ENCODE peak calls at places on chromosomes 12 and 14, in five cellular contexts. D is IMR-90, I is GM12878, O is K562, R is A549. X is an unnamed sample.

GRCh38 chr12:132078190-132078589 is 65.9 kb downstream of the DDX51 start:
- DNase-seq in D (peak), I (no peak), O (no peak), R (no peak), X (no peak)

GRCh38 chr14:61122862-61123261 is 141.8 kb downstream of the SLC38A6 start:
- DNase-seq in D (no peak), I (no peak), O (no peak), R (no peak), X (no peak)

GRCh38 chr12:4287325-4288290 is 14.0 kb downstream of the CCND2 start:
- DNase-seq in D (no peak), I (no peak), O (no peak), R (no peak), X (no peak)

GRCh38 chr12:54026640-54027441 is 1.4 kb upstream of the HOXC6 start:
- DNase-seq in D (no peak), I (no peak), O (no peak), R (no peak), X (no peak)

GRCh38 chr14:24260026-24260779 is 2.8 kb downstream of the TGM1 start:
- DNase-seq in D (no peak), I (no peak), O (no peak), R (no peak), X (no peak)

GRCh38 chr12:88298761-88299242 is 156.7 kb downstream of the TMTC3 start:
- DNase-seq in D (peak), I (peak), O (no peak), R (peak), X (no peak)

GRCh38 chr14:93725993-93726392 is 62.3 kb downstream of the PRIMA1 start:
- DNase-seq in D (no peak), I (no peak), O (no peak), R (no peak), X (no peak)

GRCh38 chr14:20454359-20454644 is 310 bp downstream of the OSGEP start:
- DNase-seq in D (peak), I (no peak), O (no peak), R (peak), X (no peak)

GRCh38 chr12:70271025-70271424 is 27.8 kb downstream of the CNOT2 start:
- DNase-seq in D (no peak), I (no peak), O (no peak), R (no peak), X (no peak)

GRCh38 chr12:89289720-89290119 is 62.6 kb downstream of the DUSP6 start:
- DNase-seq in D (no peak), I (no peak), O (no peak), R (no peak), X (no peak)

GRCh38 chr14:70924521-70924920 is 17.3 kb downstream of the PCNX1 start:
- DNase-seq in D (no peak), I (no peak), O (no peak), R (no peak), X (no peak)

GRCh38 chr14:73265721-73266046 is 28.4 kb downstream of the PAPLN start:
- DNase-seq in D (no peak), I (no peak), O (no peak), R (no peak), X (no peak)

GRCh38 chr14:56650075-56650474 is 70.5 kb downstream of the TMEM260 start:
- DNase-seq in D (no peak), I (no peak), O (no peak), R (no peak), X (no peak)

GRCh38 chr14:93946506-93947170 is 19.5 kb downstream of the FAM181A start:
- DNase-seq in D (peak), I (no peak), O (no peak), R (no peak), X (no peak)

GRCh38 chr12:45907955-45908354 is 82.4 kb downstream of the SCAF11 start:
- DNase-seq in D (no peak), I (peak), O (no peak), R (no peak), X (no peak)

GRCh38 chr12:100651694-100652093 is 78.2 kb downstream of the GAS2L3 start:
- DNase-seq in D (no peak), I (no peak), O (no peak), R (no peak), X (no peak)
- TF ChIP-seq RAD21 in D (no peak), I (no peak), O (no peak), R (no peak), X (no peak)

GRCh38 chr12:52209321-52209720 is 17.5 kb upstream of the KRT80 start:
- DNase-seq in D (no peak), I (no peak), O (no peak), R (no peak), X (no peak)

GRCh38 chr12:52211716-52212585 is 20.1 kb upstream of the KRT80 start:
- DNase-seq in D (no peak), I (no peak), O (no peak), R (no peak), X (no peak)

GRCh38 chr12:52208424-52209165 is 16.8 kb upstream of the KRT80 start:
- DNase-seq in D (no peak), I (no peak), O (no peak), R (no peak), X (no peak)

GRCh38 chr12:52210925-52211650 is 19.3 kb upstream of the KRT80 start:
- DNase-seq in D (no peak), I (no peak), O (no peak), R (no peak), X (no peak)

DNA sequence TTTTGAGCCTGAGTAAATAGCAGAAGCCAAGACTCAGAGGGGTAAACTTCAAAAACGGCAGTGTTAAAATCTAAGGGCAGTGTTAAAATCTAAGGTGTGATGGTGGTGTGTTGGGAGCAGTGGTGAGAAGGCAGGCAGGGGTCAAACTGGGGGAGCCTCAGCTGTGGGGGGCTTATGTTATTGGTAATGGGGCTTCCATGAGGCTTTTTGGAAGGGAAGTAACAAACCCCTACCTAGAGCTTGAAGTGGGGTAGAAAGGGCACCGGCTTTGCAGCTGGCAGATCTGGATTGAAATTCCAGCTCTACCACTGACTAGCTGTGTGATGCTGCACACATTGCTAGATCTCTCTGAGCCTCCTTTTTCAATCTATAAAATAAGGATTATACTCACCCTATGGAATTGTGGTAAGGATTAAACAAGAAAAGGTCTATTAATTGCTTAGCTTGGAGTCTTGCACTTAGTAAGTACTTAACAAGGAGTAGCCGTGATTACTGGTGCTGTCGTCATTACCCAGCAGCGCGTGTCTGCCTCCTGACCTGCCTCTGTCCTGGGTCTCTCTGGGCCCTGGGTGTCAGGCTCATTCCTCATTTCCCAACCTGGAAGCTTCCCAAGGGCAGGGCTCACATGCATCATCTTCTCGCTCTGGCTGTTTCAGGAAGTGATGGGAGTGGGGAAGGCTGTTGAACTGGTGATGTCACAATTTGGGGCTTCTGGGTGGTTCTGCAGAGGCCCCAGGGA is 18.5 kb upstream of the KRT80 start:
- DNase-seq in D (peak), I (no peak), O (no peak), R (no peak), X (no peak)
- TF ChIP-seq RCOR1 in D (no peak), I (no peak), O (no peak), R (no peak), X (no peak)

GRCh38 chr12:121560392-121561021 is 20.3 kb downstream of the KDM2B start:
- DNase-seq in D (no peak), I (peak), O (no peak), R (no peak), X (no peak)
- TF ChIP-seq RAD21 in D (no peak), I (no peak), O (no peak), R (no peak), X (no peak)

GRCh38 chr12:99111600-99111999 is 466.5 kb downstream of the APAF1 start:
- DNase-seq in D (no peak), I (no peak), O (no peak), R (no peak), X (no peak)
- TF ChIP-seq RCOR1 in D (no peak), I (no peak), O (no peak), R (no peak), X (no peak)